ENCODE peak calls at places on chromosomes 3 and 15, in four cellular contexts. One of them, this sample, is unnamed.

GRCh38 chr15:100732359-100733055 is 130.1 kb downstream of the ASB7 start:
- DNase-seq in SK-N-SH: no peak
- DNase-seq in K562: no peak
- DNase-seq in WTC11: no peak
- DNase-seq in this sample: no peak

GRCh38 chr3:88149146-88149515 is 628 bp upstream of the C3orf38 start:
- DNase-seq in K562: peak
- DNase-seq in WTC11: peak
- DNase-seq in SK-N-SH: peak
- DNase-seq in this sample: no peak

GRCh38 chr3:142213298-142213697 is 12.1 kb downstream of the GK5 start:
- DNase-seq in K562: no peak
- DNase-seq in WTC11: no peak
- DNase-seq in SK-N-SH: no peak
- DNase-seq in this sample: no peak

GRCh38 chr15:31343831-31344230 is 17.2 kb downstream of the KLF13 start:
- DNase-seq in K562: no peak
- DNase-seq in SK-N-SH: peak
- DNase-seq in WTC11: no peak
- DNase-seq in this sample: no peak

GRCh38 chr3:14602804-14603644 is 48.5 kb upstream of the CCDC174 start:
- DNase-seq in SK-N-SH: peak
- DNase-seq in K562: no peak
- DNase-seq in WTC11: peak
- DNase-seq in this sample: no peak

GRCh38 chr3:99499235-99499798 is 139.1 kb upstream of the COL8A1 start:
- DNase-seq in SK-N-SH: peak
- DNase-seq in WTC11: peak
- DNase-seq in K562: peak
- DNase-seq in this sample: peak

GRCh38 chr3:143536817-143537535 is 311.3 kb downstream of the SLC9A9 start:
- DNase-seq in K562: no peak
- DNase-seq in SK-N-SH: no peak
- DNase-seq in WTC11: no peak
- DNase-seq in this sample: no peak

GRCh38 chr3:17339233-17339632 is 403.2 kb downstream of the TBC1D5 start:
- DNase-seq in WTC11: no peak
- DNase-seq in K562: no peak
- DNase-seq in SK-N-SH: peak
- DNase-seq in this sample: no peak

GRCh38 chr3:10017636-10018292 is 8.5 kb upstream of the FANCD2 start:
- DNase-seq in SK-N-SH: no peak
- DNase-seq in K562: no peak
- DNase-seq in WTC11: no peak
- DNase-seq in this sample: no peak

GRCh38 chr15:49644364-49644794 is 23.5 kb downstream of the DTWD1 start:
- DNase-seq in K562: no peak
- DNase-seq in WTC11: no peak
- DNase-seq in SK-N-SH: no peak
- DNase-seq in this sample: no peak

GRCh38 chr15:59794229-59794886 is 105.2 kb upstream of the BNIP2 start:
- DNase-seq in K562: no peak
- DNase-seq in SK-N-SH: no peak
- DNase-seq in WTC11: no peak
- DNase-seq in this sample: no peak

GRCh38 chr15:52282418-52282817 is 13.2 kb downstream of the MYO5C start:
- DNase-seq in K562: no peak
- DNase-seq in WTC11: no peak
- DNase-seq in SK-N-SH: no peak
- DNase-seq in this sample: no peak

GRCh38 chr15:44101286-44101685 is 93.8 kb downstream of the FRMD5 start:
- DNase-seq in WTC11: no peak
- DNase-seq in K562: no peak
- DNase-seq in SK-N-SH: no peak
- DNase-seq in this sample: no peak

GRCh38 chr3:22089284-22089683 is 338.3 kb upstream of the ZNF385D start:
- DNase-seq in WTC11: peak
- DNase-seq in SK-N-SH: peak
- DNase-seq in K562: no peak
- DNase-seq in this sample: peak

GRCh38 chr15:56672721-56673120 is 60.6 kb downstream of the ZNF280D start:
- DNase-seq in WTC11: no peak
- DNase-seq in SK-N-SH: no peak
- DNase-seq in K562: no peak
- DNase-seq in this sample: no peak

GRCh38 chr15:51318382-51319150 is 19.8 kb downstream of the CYP19A1 start:
- DNase-seq in SK-N-SH: no peak
- DNase-seq in K562: no peak
- DNase-seq in WTC11: no peak
- DNase-seq in this sample: peak

GRCh38 chr3:123749716-123750115 is 134.4 kb downstream of the MYLK start:
- DNase-seq in SK-N-SH: no peak
- DNase-seq in WTC11: no peak
- DNase-seq in K562: no peak
- DNase-seq in this sample: peak

GRCh38 chr3:76352848-76353130 is 567.4 kb upstream of the ZNF717 start:
- DNase-seq in K562: no peak
- DNase-seq in WTC11: no peak
- DNase-seq in SK-N-SH: no peak
- DNase-seq in this sample: no peak

GRCh38 chr15:31372635-31373091 is 46.0 kb downstream of the KLF13 start:
- DNase-seq in SK-N-SH: peak
- DNase-seq in K562: no peak
- DNase-seq in WTC11: peak
- DNase-seq in this sample: no peak

GRCh38 chr3:42819351-42819965 is 10.2 kb downstream of the ACKR2 start:
- DNase-seq in K562: no peak
- DNase-seq in SK-N-SH: peak
- DNase-seq in WTC11: peak
- DNase-seq in this sample: peak

GRCh38 chr3:171125010-171125409 is 98.5 kb upstream of the SLC2A2 start:
- DNase-seq in SK-N-SH: no peak
- DNase-seq in K562: no peak
- DNase-seq in WTC11: no peak
- DNase-seq in this sample: no peak

GRCh38 chr15:91047545-91048199 is 25.3 kb upstream of the VPS33B start:
- DNase-seq in SK-N-SH: no peak
- DNase-seq in WTC11: no peak
- DNase-seq in K562: no peak
- DNase-seq in this sample: no peak

GRCh38 chr3:43855674-43856299 is 165.0 kb downstream of the ABHD5 start:
- DNase-seq in SK-N-SH: peak
- DNase-seq in K562: peak
- DNase-seq in WTC11: peak
- DNase-seq in this sample: peak

GRCh38 chr3:131349946-131350347 is 31.6 kb upstream of the NUDT16 start:
- DNase-seq in SK-N-SH: peak
- DNase-seq in K562: no peak
- DNase-seq in WTC11: no peak
- DNase-seq in this sample: no peak

GRCh38 chr15:60933914-60934885 is 294.9 kb downstream of the RORA start:
- DNase-seq in WTC11: no peak
- DNase-seq in K562: no peak
- DNase-seq in SK-N-SH: no peak
- DNase-seq in this sample: no peak

GRCh38 chr3:154040283-154040682 is 80.9 kb upstream of the ARHGEF26 start:
- DNase-seq in WTC11: no peak
- DNase-seq in K562: no peak
- DNase-seq in SK-N-SH: no peak
- DNase-seq in this sample: peak

GRCh38 chr3:46504780-46505179 is 7.0 kb downstream of the RTP3 start:
- DNase-seq in SK-N-SH: no peak
- DNase-seq in K562: no peak
- DNase-seq in WTC11: no peak
- DNase-seq in this sample: no peak

GRCh38 chr3:177337548-177338331 is 140.5 kb upstream of the TBL1XR1 start:
- DNase-seq in K562: no peak
- DNase-seq in WTC11: no peak
- DNase-seq in SK-N-SH: no peak
- DNase-seq in this sample: no peak

GRCh38 chr3:9793161-9793781 is 389 bp downstream of the ARPC4 start:
- DNase-seq in K562: peak
- DNase-seq in WTC11: no peak
- DNase-seq in SK-N-SH: peak
- DNase-seq in this sample: peak

GRCh38 chr3:71031914-71032521 is 551.5 kb downstream of the FOXP1 start:
- DNase-seq in K562: no peak
- DNase-seq in WTC11: no peak
- DNase-seq in SK-N-SH: no peak
- DNase-seq in this sample: no peak

GRCh38 chr3:3699407-3699806 is 99.8 kb upstream of the LRRN1 start:
- DNase-seq in K562: no peak
- DNase-seq in WTC11: no peak
- DNase-seq in SK-N-SH: no peak
- DNase-seq in this sample: no peak

GRCh38 chr3:148600902-148601765 is 96.6 kb upstream of the AGTR1 start:
- DNase-seq in K562: no peak
- DNase-seq in WTC11: no peak
- DNase-seq in SK-N-SH: no peak
- DNase-seq in this sample: peak

GRCh38 chr3:115623414-115623868 is at the start of gene GAP43:
- DNase-seq in K562: no peak
- DNase-seq in SK-N-SH: peak
- DNase-seq in WTC11: peak
- DNase-seq in this sample: peak

GRCh38 chr3:12005951-12006625 is 1.9 kb downstream of the SYN2 start:
- DNase-seq in K562: no peak
- DNase-seq in WTC11: no peak
- DNase-seq in SK-N-SH: peak
- DNase-seq in this sample: no peak

GRCh38 chr3:138036572-138036971 is 26.6 kb downstream of the CLDN18 start:
- DNase-seq in WTC11: no peak
- DNase-seq in SK-N-SH: no peak
- DNase-seq in K562: no peak
- DNase-seq in this sample: no peak

GRCh38 chr3:59426851-59427565 is 377.2 kb upstream of the CFAP20DC start:
- DNase-seq in WTC11: no peak
- DNase-seq in K562: no peak
- DNase-seq in SK-N-SH: no peak
- DNase-seq in this sample: no peak

GRCh38 chr15:70447927-70448698 is 315.2 kb downstream of the UACA start:
- DNase-seq in K562: peak
- DNase-seq in SK-N-SH: peak
- DNase-seq in WTC11: no peak
- DNase-seq in this sample: no peak

GRCh38 chr3:188049890-188050530 is 103.9 kb upstream of the LPP start:
- DNase-seq in SK-N-SH: no peak
- DNase-seq in K562: no peak
- DNase-seq in WTC11: no peak
- DNase-seq in this sample: no peak
- TF ChIP-seq FOXJ3 in SK-N-SH: no peak
- TF ChIP-seq FOXJ3 in K562: no peak
- TF ChIP-seq FOXJ3 in WTC11: no peak
- TF ChIP-seq FOXJ3 in this sample: no peak

GRCh38 chr3:80553211-80553610 is 785.4 kb upstream of the ROBO1 start:
- DNase-seq in WTC11: no peak
- DNase-seq in SK-N-SH: no peak
- DNase-seq in K562: no peak
- DNase-seq in this sample: no peak

GRCh38 chr3:80559701-80560100 is 791.9 kb upstream of the ROBO1 start:
- DNase-seq in WTC11: no peak
- DNase-seq in K562: no peak
- DNase-seq in SK-N-SH: no peak
- DNase-seq in this sample: peak

GRCh38 chr3:80554304-80554703 is 786.5 kb upstream of the ROBO1 start:
- DNase-seq in WTC11: no peak
- DNase-seq in SK-N-SH: no peak
- DNase-seq in K562: no peak
- DNase-seq in this sample: no peak

DNA sequence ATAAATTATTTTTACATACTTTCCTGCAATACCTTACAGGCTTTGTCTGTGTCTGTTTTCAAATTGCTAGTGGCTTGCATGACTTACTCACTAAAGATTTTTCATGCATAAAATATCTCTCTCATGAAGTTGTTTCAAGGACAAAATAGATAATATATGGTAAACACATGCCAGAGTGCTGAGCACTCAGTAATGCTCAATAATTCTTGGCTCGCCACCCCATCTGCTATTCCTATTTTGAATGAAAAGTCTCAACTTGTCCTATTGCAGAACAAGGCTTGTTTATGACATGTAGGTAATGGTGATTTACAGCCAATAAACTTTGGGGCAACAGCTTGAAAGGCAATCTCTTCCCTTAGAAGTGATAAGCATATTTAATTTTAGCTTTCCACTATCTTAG is 788.9 kb upstream of the ROBO1 start:
- DNase-seq in SK-N-SH: no peak
- DNase-seq in WTC11: no peak
- DNase-seq in K562: no peak
- DNase-seq in this sample: no peak
- TF ChIP-seq FOXJ3 in SK-N-SH: no peak
- TF ChIP-seq FOXJ3 in WTC11: no peak
- TF ChIP-seq FOXJ3 in K562: no peak
- TF ChIP-seq FOXJ3 in this sample: no peak

GRCh38 chr3:86175593-86175992 is 815.4 kb downstream of the VGLL3 start:
- DNase-seq in WTC11: peak
- DNase-seq in SK-N-SH: no peak
- DNase-seq in K562: no peak
- DNase-seq in this sample: no peak
- TF ChIP-seq FOXJ3 in WTC11: no peak
- TF ChIP-seq FOXJ3 in SK-N-SH: no peak
- TF ChIP-seq FOXJ3 in K562: no peak
- TF ChIP-seq FOXJ3 in this sample: no peak

GRCh38 chr3:79115458-79115857 is 652.3 kb downstream of the ROBO1 start:
- DNase-seq in K562: no peak
- DNase-seq in SK-N-SH: no peak
- DNase-seq in WTC11: no peak
- DNase-seq in this sample: no peak
- TF ChIP-seq FOXJ3 in K562: no peak
- TF ChIP-seq FOXJ3 in SK-N-SH: no peak
- TF ChIP-seq FOXJ3 in WTC11: no peak
- TF ChIP-seq FOXJ3 in this sample: no peak

GRCh38 chr3:163601426-163601825 is 1476.9 kb downstream of the SI start:
- DNase-seq in WTC11: no peak
- DNase-seq in K562: no peak
- DNase-seq in SK-N-SH: no peak
- DNase-seq in this sample: no peak
- TF ChIP-seq FOXJ3 in WTC11: no peak
- TF ChIP-seq FOXJ3 in K562: no peak
- TF ChIP-seq FOXJ3 in SK-N-SH: no peak
- TF ChIP-seq FOXJ3 in this sample: no peak